ENCODE peak calls at places on chromosomes 11 and 22, in five cellular contexts. P is adrenal gland, T is ovary, Q is body of pancreas, J is transverse colon. F is an unnamed sample.

GRCh38 chr11:100908746-100909145 is 220.9 kb downstream of the PGR start:
- DNase-seq in J (no peak), P (no peak), Q (no peak), T (no peak), F (no peak)

GRCh38 chr22:38766076-38766777 is 10.4 kb upstream of the SUN2 start:
- DNase-seq in T (peak; percentile 78), P (peak; percentile 83), J (peak; percentile 78), Q (peak; percentile 68), F (peak; percentile 66)

GRCh38 chr11:78957481-78958245 is 383.0 kb upstream of the NARS2 start:
- DNase-seq in P (no peak), J (no peak), Q (no peak), T (no peak), F (peak; percentile 65)

GRCh38 chr11:123093686-123094085 is 31.8 kb upstream of the HSPA8 start:
- DNase-seq in P (no peak), T (no peak), J (no peak), Q (no peak), F (no peak)

GRCh38 chr22:22745225-22746060 is 101.0 kb downstream of the GGTLC2 start:
- DNase-seq in J (peak; percentile 65), Q (peak; percentile 50), P (peak; percentile 43), T (no peak), F (peak; percentile 8)

GRCh38 chr22:44862981-44863860 is 110.8 kb downstream of the ARHGAP8 start:
- DNase-seq in T (no peak), P (no peak), J (no peak), Q (no peak), F (no peak)

GRCh38 chr11:396511-396947 is 2.5 kb downstream of the PKP3 start:
- DNase-seq in P (no peak), T (no peak), J (no peak), Q (no peak), F (peak; percentile 91)

GRCh38 chr11:93727985-93728791 is 13.1 kb downstream of the TAF1D start:
- DNase-seq in T (no peak), P (no peak), Q (no peak), J (no peak), F (no peak)

GRCh38 chr11:27717377-27717776 is 17.1 kb upstream of the BDNF start:
- DNase-seq in P (no peak), T (no peak), Q (no peak), J (no peak), F (no peak)

GRCh38 chr22:48103126-48103875 is 1340.9 kb downstream of the TBC1D22A start:
- DNase-seq in P (no peak), J (no peak), T (no peak), Q (no peak), F (no peak)

GRCh38 chr11:65588199-65589054 is 7.2 kb downstream of the KCNK7 start:
- DNase-seq in J (peak; percentile 83), P (no peak), Q (peak; percentile 74), T (peak; percentile 57), F (peak; percentile 85)

GRCh38 chr11:65150513-65151271 is 16.4 kb upstream of the SYVN1 start:
- DNase-seq in J (peak; percentile 89), T (peak; percentile 65), P (peak; percentile 93), Q (peak; percentile 98), F (peak; percentile 87)

GRCh38 chr11:108340958-108341357 is 118.1 kb downstream of the ATM start:
- DNase-seq in Q (no peak), T (no peak), P (no peak), J (no peak), F (no peak)

GRCh38 chr11:1401656-1402221 is 12.0 kb downstream of the BRSK2 start:
- DNase-seq in Q (peak; percentile 76), T (peak; percentile 88), J (peak; percentile 59), P (peak; percentile 80), F (peak; percentile 65)

GRCh38 chr11:110734790-110735189 is 22.6 kb upstream of the ARHGAP20 start:
- DNase-seq in J (no peak), T (no peak), P (no peak), Q (no peak), F (no peak)

GRCh38 chr22:18994056-18994455 is 58.0 kb upstream of the PRODH start:
- DNase-seq in Q (no peak), J (no peak), T (no peak), P (no peak), F (no peak)

GRCh38 chr11:15509082-15509481 is 394.4 kb downstream of the INSC start:
- DNase-seq in Q (no peak), J (no peak), P (no peak), T (no peak), F (no peak)

GRCh38 chr11:123261345-123262106 is 66.5 kb upstream of the CLMP start:
- DNase-seq in J (peak; percentile 85), P (peak; percentile 87), T (peak; percentile 87), Q (peak; percentile 85), F (peak; percentile 55)

GRCh38 chr11:133058501-133058900 is 473.8 kb downstream of the OPCML start:
- DNase-seq in T (no peak), J (no peak), P (no peak), Q (no peak), F (no peak)

GRCh38 chr22:47175151-47175760 is 412.8 kb downstream of the TBC1D22A start:
- DNase-seq in Q (peak; percentile 9), T (peak; percentile 83), J (peak; percentile 21), P (peak; percentile 5), F (no peak)

GRCh38 chr11:62497132-62497915 is 49.3 kb downstream of the AHNAK start:
- DNase-seq in J (peak; percentile 62), T (no peak), Q (no peak), P (no peak), F (no peak)

GRCh38 chr22:23402275-23403151 is 177.6 kb downstream of the IGLL1 start:
- DNase-seq in P (no peak), J (peak; percentile 80), Q (peak; percentile 78), T (peak; percentile 93), F (peak; percentile 23)

DNA sequence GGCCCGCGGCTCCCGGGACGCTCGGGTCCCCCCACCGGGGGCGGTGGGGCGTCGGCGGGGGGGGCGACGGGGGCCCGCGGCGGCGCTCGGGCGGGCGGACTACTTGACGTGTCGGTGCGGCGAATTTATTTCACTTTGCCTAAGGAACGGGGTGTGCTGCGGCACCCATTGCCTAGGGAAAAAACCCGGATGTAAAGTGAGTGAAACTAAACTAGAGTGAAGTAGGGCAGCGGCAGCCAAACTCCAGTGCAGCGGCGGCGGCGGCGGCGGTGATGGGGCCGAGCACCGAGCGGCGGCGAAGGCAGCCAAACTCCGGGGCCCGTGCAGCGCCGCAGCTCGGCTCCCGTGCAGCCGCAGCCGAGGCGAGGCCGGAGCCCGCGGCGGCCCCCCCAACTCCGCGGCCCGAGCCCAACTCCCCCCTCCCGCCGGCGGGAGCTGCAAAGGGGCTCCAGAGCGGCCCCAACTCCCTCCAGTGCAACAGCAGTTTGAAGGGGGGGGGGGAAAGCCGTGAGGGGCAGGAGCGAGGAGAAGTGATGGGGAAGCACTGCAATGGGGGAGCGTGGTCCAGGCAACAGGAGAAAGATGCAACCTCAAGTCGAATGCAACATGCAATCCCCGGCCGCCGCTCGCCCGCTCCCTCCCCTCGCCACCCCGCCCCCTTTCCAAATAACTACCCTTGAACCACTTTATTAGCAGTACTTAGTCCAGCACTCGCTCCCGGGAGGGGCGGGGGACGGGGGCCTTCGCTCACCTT is 647 bp upstream of the PHF21A start:
- DNase-seq in T (peak; percentile 86), Q (peak; percentile 83), J (peak; percentile 85), P (peak; percentile 79), F (peak; percentile 62)
- TF ChIP-seq POLR2A in T (peak; percentile 14), Q (peak; percentile 71), J (peak; percentile 9), P (no peak), F (peak; percentile 14)

GRCh38 chr11:33259869-33260268 is 2.7 kb downstream of the HIPK3 start:
- DNase-seq in P (no peak), T (no peak), Q (no peak), J (no peak), F (no peak)

GRCh38 chr11:33258631-33259184 is 1.5 kb downstream of the HIPK3 start:
- DNase-seq in J (no peak), T (no peak), Q (no peak), P (no peak), F (no peak)

GRCh38 chr11:33256808-33257159 is 397 bp upstream of the HIPK3 start:
- DNase-seq in Q (no peak), P (no peak), J (no peak), T (no peak), F (no peak)

GRCh38 chr11:33257160-33257896 is at the start of gene HIPK3:
- DNase-seq in J (peak; percentile 87), T (peak; percentile 90), P (peak; percentile 82), Q (peak; percentile 84), F (peak; percentile 62)

DNA sequence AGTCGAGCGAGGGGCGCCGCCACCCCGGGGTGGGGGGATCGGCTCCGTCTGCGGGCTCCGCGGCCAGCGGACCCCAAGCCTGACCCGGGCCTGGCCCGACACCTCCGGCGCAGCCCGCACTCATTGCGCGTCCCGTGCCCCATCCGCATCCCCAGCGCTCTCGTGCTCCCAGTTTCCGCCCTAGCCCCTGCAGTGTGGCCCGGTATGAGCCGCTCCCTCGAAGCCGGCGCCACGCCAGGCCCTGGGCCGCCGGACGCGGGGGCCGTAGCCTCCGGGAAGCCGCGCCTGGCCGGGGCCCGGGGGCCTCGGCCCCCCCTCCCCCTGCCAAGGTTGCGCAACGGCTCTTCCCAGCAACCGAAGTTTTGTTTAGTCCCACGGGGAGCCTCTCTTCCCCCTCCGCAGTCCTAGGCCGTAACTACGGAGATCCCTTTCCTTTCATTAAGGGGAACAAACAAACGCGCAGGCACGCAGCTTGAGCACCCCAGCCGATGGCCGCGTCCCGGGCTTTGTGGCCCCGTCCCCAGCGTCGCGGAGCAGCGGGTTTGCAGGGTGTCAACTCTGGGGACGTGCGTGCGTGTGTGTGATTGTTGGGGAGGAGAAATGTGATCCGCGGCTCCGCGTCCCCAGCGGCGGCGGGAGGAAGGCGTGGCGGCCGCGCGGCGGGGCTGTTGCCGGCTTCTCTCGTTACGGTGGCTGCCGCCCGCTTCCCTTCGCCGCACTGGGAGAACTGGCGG is 883 bp downstream of the HIPK3 start:
- DNase-seq in T (peak; percentile 96), Q (peak; percentile 85), P (peak; percentile 88), J (peak; percentile 84), F (peak; percentile 44)
- TF ChIP-seq POLR2A in T (peak; percentile 85), Q (peak; percentile 94), P (peak; percentile 57), J (peak; percentile 86), F (peak; percentile 67)

GRCh38 chr11:36684840-36685800 is 87.1 kb upstream of the RAG2 start:
- DNase-seq in J (no peak), Q (no peak), P (no peak), T (no peak), F (no peak)

GRCh38 chr11:36693139-36693845 is 95.3 kb upstream of the RAG2 start:
- DNase-seq in J (no peak), T (no peak), P (no peak), Q (no peak), F (no peak)

GRCh38 chr11:36688132-36688531 is 90.1 kb upstream of the RAG2 start:
- DNase-seq in J (no peak), T (no peak), P (no peak), Q (no peak), F (no peak)

GRCh38 chr11:36688892-36689291 is 90.9 kb upstream of the RAG2 start:
- DNase-seq in P (no peak), J (no peak), T (no peak), Q (no peak), F (no peak)

GRCh38 chr11:36689442-36689841 is 91.4 kb upstream of the RAG2 start:
- DNase-seq in P (no peak), J (no peak), T (no peak), Q (no peak), F (no peak)
- TF ChIP-seq POLR2A in P (no peak), J (no peak), T (no peak), Q (no peak), F (no peak)

DNA sequence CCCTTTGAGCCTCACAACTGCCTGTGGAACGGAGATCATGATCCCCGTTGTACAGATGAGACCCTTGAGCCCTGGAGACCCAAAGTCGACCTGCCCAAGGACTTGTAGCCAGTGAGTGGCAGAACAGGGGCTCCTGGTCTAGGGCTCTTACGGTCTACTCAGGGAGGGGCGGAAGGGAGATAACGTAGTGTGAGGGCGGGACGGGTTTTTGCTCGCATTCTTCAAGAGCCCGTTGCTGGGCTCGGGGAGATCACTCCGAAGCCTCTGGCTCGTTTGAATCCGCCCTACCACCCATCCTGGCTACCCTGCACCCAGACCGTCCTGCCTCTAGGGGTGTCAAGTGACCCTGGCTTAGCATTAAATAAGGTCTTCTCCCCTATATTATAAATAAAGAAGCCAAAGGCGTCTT is 637 bp downstream of the CRY2 start:
- DNase-seq in T (peak; percentile 68), P (peak; percentile 55), Q (peak; percentile 58), J (peak; percentile 57), F (peak; percentile 49)
- TF ChIP-seq POLR2A in T (no peak), P (no peak), Q (no peak), J (no peak), F (no peak)

F was measured in H54.